ENCODE peak calls at places on chromosomes 2 and 18, in eight cellular contexts. J, P, L, W, V, S, N and G are unnamed samples.

GRCh38 chr2:155382781-155383180 is 684.3 kb downstream of the KCNJ3 start:
- DNase-seq in N (no peak), W (no peak), V (no peak), S (no peak), P (no peak), L (no peak), J (no peak), G (no peak)

GRCh38 chr18:49839012-49839411 is 25.7 kb upstream of the ACAA2 start:
- DNase-seq in P (no peak), V (peak; percentile 49), J (no peak), S (no peak), W (no peak), N (peak; percentile 66), L (no peak), G (no peak)

GRCh38 chr18:22505136-22505535 is 87.4 kb upstream of the CTAGE1 start:
- DNase-seq in S (no peak), L (no peak), P (no peak), W (no peak), J (no peak), V (no peak), N (no peak), G (no peak)

GRCh38 chr2:217837001-217837491 is 165.7 kb downstream of the TNS1 start:
- DNase-seq in L (peak; percentile 89), N (no peak), J (no peak), P (peak; percentile 35), V (peak; percentile 42), W (peak; percentile 52), S (peak; percentile 16), G (peak; percentile 60)

GRCh38 chr2:171150694-171151285 is 9.9 kb downstream of the TLK1 start:
- DNase-seq in L (no peak), P (no peak), J (no peak), S (no peak), N (no peak), V (no peak), W (no peak), G (no peak)

GRCh38 chr18:13680612-13681011 is 45.7 kb downstream of the FAM210A start:
- DNase-seq in J (no peak), N (no peak), V (peak; percentile 29), S (peak; percentile 37), P (no peak), W (no peak), L (peak; percentile 27), G (peak; percentile 16)

GRCh38 chr2:217162533-217162932 is 302.7 kb upstream of the TNP1 start:
- DNase-seq in V (peak; percentile 43), P (peak; percentile 17), N (peak; percentile 91), W (no peak), L (no peak), S (peak; percentile 1), J (peak; percentile 6), G (no peak)

GRCh38 chr2:102677219-102678215 is 58.2 kb downstream of the SLC9A2 start:
- DNase-seq in L (no peak), W (no peak), N (peak; percentile 20), J (no peak), P (no peak), S (no peak), V (no peak), G (no peak)

GRCh38 chr2:100239513-100240210 is 82.6 kb downstream of the LONRF2 start:
- DNase-seq in J (no peak), S (no peak), P (no peak), L (no peak), W (no peak), N (no peak), V (no peak), G (no peak)

GRCh38 chr18:58565021-58565420 is 63.9 kb downstream of the ALPK2 start:
- DNase-seq in W (no peak), P (no peak), J (no peak), L (no peak), V (no peak), N (no peak), S (no peak), G (no peak)

GRCh38 chr2:158647832-158648231 is 147.3 kb upstream of the DAPL1 start:
- DNase-seq in N (no peak), V (no peak), J (no peak), P (no peak), W (no peak), L (no peak), S (no peak), G (no peak)

GRCh38 chr2:197145471-197146056 is 165.0 kb downstream of the ANKRD44 start:
- DNase-seq in J (peak; percentile 37), W (no peak), L (no peak), V (no peak), P (peak; percentile 61), N (no peak), S (no peak), G (no peak)

GRCh38 chr2:164937864-164938401 is 17.4 kb downstream of the SLC38A11 start:
- DNase-seq in P (no peak), S (peak; percentile 64), W (peak; percentile 35), V (no peak), L (no peak), N (no peak), J (no peak), G (no peak)

GRCh38 chr2:170711196-170711773 is 3.9 kb upstream of the SP5 start:
- DNase-seq in W (no peak), L (no peak), N (no peak), V (no peak), J (no peak), S (no peak), P (no peak), G (no peak)

GRCh38 chr2:234483568-234484251 is 13.2 kb downstream of the ARL4C start:
- DNase-seq in S (peak; percentile 47), P (no peak), J (peak; percentile 92), N (no peak), L (no peak), V (no peak), W (no peak), G (no peak)

GRCh38 chr2:147173186-147173575 is 671.6 kb upstream of the ACVR2A start:
- DNase-seq in L (no peak), S (no peak), N (peak; percentile 62), P (no peak), V (no peak), J (no peak), W (no peak), G (no peak)

GRCh38 chr2:162090109-162090508 is 16.1 kb upstream of the DPP4 start:
- DNase-seq in L (no peak), S (peak; percentile 70), N (no peak), J (no peak), P (no peak), W (no peak), V (no peak), G (no peak)

GRCh38 chr18:23058746-23059440 is 76.4 kb upstream of the CABLES1 start:
- DNase-seq in L (no peak), V (no peak), P (no peak), W (no peak), N (no peak), J (no peak), S (no peak), G (no peak)

GRCh38 chr18:10270160-10270571 is 184.3 kb upstream of the APCDD1 start:
- DNase-seq in N (no peak), S (no peak), V (no peak), P (no peak), W (peak; percentile 68), J (no peak), L (peak; percentile 37), G (peak; percentile 50)

GRCh38 chr18:21341141-21341540 is 99.1 kb downstream of the GREB1L start:
- DNase-seq in V (no peak), N (peak; percentile 76), W (no peak), P (no peak), J (no peak), S (no peak), L (no peak), G (no peak)

GRCh38 chr2:235314371-235314915 is 179.4 kb upstream of the AGAP1 start:
- DNase-seq in J (no peak), N (no peak), P (no peak), V (no peak), S (no peak), L (no peak), W (no peak), G (no peak)

GRCh38 chr2:54581326-54582039 is 125.4 kb downstream of the SPTBN1 start:
- DNase-seq in N (no peak), S (no peak), L (no peak), W (no peak), V (no peak), J (no peak), P (no peak), G (no peak)
- H3K27ac ChIP-seq in N (no peak overlapping the region), S (peak overlapping the region; percentile 48), L (peak overlapping the region; percentile 1), W (no peak overlapping the region), V (no peak overlapping the region), J (no peak overlapping the region), P (no peak overlapping the region), G (peak overlapping the region; percentile 31)

DNA sequence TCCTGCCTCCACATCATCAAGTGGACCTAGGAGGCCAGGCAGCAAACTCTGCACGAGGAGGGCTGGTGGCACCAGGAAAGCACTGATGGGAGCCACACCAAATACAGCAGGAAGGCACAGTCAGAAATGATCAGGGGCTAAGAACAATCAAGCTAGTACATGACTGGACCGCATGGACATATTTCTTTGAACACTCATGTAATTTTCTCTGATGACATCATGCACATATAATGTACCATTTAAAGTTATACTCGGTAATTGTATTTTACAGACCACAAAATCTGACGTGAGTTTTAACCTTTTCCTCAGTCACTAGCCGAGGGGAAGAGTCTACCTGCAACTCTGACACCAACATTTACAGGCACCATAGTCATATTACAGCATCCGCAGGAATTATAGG is 76.7 kb downstream of the XDH start:
- DNase-seq in W (no peak), V (no peak), S (no peak), L (no peak), J (no peak), N (peak; percentile 94), P (no peak), G (no peak)
- H3K4me3 ChIP-seq in W (no peak overlapping the region), V (no peak overlapping the region), S (no peak overlapping the region), L (no peak overlapping the region), J (no peak overlapping the region), N (peak overlapping the region; percentile 54), P (no peak overlapping the region), G (no peak overlapping the region)

GRCh38 chr2:30234180-30234971 is 3.0 kb downstream of the LBH start:
- DNase-seq in S (no peak), P (no peak), N (peak; percentile 96), L (no peak), V (no peak), J (no peak), W (peak; percentile 35), G (no peak)
- H3K4me1 ChIP-seq in S (no peaks in the 10 kb centered on the region), P (peaks cover 14% of the 10 kb centered on the region), N (peaks cover 34% of the 10 kb centered on the region), L (peaks cover 91% of the 10 kb centered on the region), V (peaks cover 4% of the 10 kb centered on the region), J (peaks cover 70% of the 10 kb centered on the region), W (peaks cover 43% of the 10 kb centered on the region), G (peaks cover 28% of the 10 kb centered on the region)

GRCh38 chr2:120919771-120920437 is 184.2 kb downstream of the GLI2 start:
- DNase-seq in N (no peak), J (no peak), L (peak; percentile 49), S (no peak), W (no peak), V (no peak), P (no peak), G (no peak)

GRCh38 chr2:120920438-120920814 is 184.8 kb downstream of the GLI2 start:
- DNase-seq in N (no peak), S (no peak), W (no peak), J (no peak), V (no peak), P (no peak), L (no peak), G (no peak)

GRCh38 chr2:120922571-120923332 is 187.1 kb downstream of the GLI2 start:
- DNase-seq in J (no peak), L (no peak), S (no peak), P (no peak), V (no peak), W (no peak), N (no peak), G (no peak)

GRCh38 chr2:120923426-120923825 is 187.8 kb downstream of the GLI2 start:
- DNase-seq in P (no peak), V (no peak), J (no peak), S (no peak), L (no peak), W (no peak), N (no peak), G (no peak)

GRCh38 chr2:120921457-120921856 is 185.8 kb downstream of the GLI2 start:
- DNase-seq in V (no peak), N (no peak), P (no peak), J (no peak), S (no peak), W (no peak), L (no peak), G (no peak)
- H3K27ac ChIP-seq in V (no peak overlapping the region), N (no peak overlapping the region), P (no peak overlapping the region), J (no peak overlapping the region), S (no peak overlapping the region), W (no peak overlapping the region), L (no peak overlapping the region), G (no peak overlapping the region)